ENCODE peak calls at places on chromosomes 7 and 10, in six cellular contexts. D is HCT116, N is SK-N-SH, X is H1, E is K562, P is GM12878. M is an unnamed sample.

GRCh38 chr7:45007106-45007505 is 7.1 kb downstream of the CCM2 start:
- DNase-seq in P (no peak), N (no peak), E (no peak), D (no peak), X (no peak), M (no peak)

GRCh38 chr7:138691166-138691565 is 10.0 kb downstream of the SVOPL start:
- DNase-seq in D (no peak), N (no peak), X (no peak), P (no peak), E (no peak), M (no peak)

GRCh38 chr10:93063217-93063976 is 2.8 kb downstream of the CYP26C1 start:
- DNase-seq in X (no peak), P (no peak), N (peak), D (no peak), E (no peak), M (no peak)

GRCh38 chr10:110820321-110820814 is 51.4 kb upstream of the PDCD4 start:
- DNase-seq in P (no peak), E (no peak), D (no peak), X (no peak), N (peak), M (no peak)

GRCh38 chr10:88062798-88063472 is 199.5 kb downstream of the PTEN start:
- DNase-seq in X (no peak), E (no peak), D (no peak), P (no peak), N (no peak), M (peak)

GRCh38 chr10:100970076-100970913 is 991 bp downstream of the SEMA4G start:
- DNase-seq in X (peak), D (peak), P (no peak), N (peak), E (peak), M (peak)

GRCh38 chr7:135320277-135320676 is 86.6 kb downstream of the STRA8 start:
- DNase-seq in P (no peak), E (no peak), D (no peak), N (peak), X (no peak), M (no peak)

GRCh38 chr10:46547331-46547880 is 9.1 kb downstream of the GPRIN2 start:
- DNase-seq in X (peak), E (no peak), D (no peak), P (no peak), N (peak), M (no peak)

GRCh38 chr10:116097239-116097751 is 175.7 kb downstream of the GFRA1 start:
- DNase-seq in N (no peak), E (no peak), P (no peak), X (no peak), D (no peak), M (no peak)

GRCh38 chr7:3215624-3216585 is 85.1 kb upstream of the SDK1 start:
- DNase-seq in X (no peak), E (no peak), N (no peak), P (no peak), D (no peak), M (no peak)

GRCh38 chr10:81414038-81414437 is 461.0 kb upstream of the NRG3 start:
- DNase-seq in N (no peak), D (no peak), P (no peak), E (no peak), X (no peak), M (no peak)

GRCh38 chr7:91212592-91212991 is 51.6 kb upstream of the FZD1 start:
- DNase-seq in D (no peak), X (no peak), N (no peak), P (no peak), E (no peak), M (no peak)

GRCh38 chr7:142158741-142159496 is 47.4 kb downstream of the MGAM2 start:
- DNase-seq in E (no peak), D (no peak), X (no peak), N (no peak), P (no peak), M (no peak)

GRCh38 chr7:27189560-27190283 is 4.7 kb upstream of the HOXA11 start:
- DNase-seq in N (no peak), E (no peak), P (no peak), X (peak), D (no peak), M (no peak)

GRCh38 chr10:132647424-132647823 is 109.8 kb downstream of the INPP5A start:
- DNase-seq in P (no peak), N (no peak), E (no peak), X (no peak), D (no peak), M (no peak)
- TF ChIP-seq JUND in P (no peak), N (no peak), E (no peak), X (no peak), D (no peak), M (no peak)

GRCh38 chr10:78906734-78907385 is 161.9 kb upstream of the ZMIZ1 start:
- DNase-seq in P (no peak), X (no peak), D (no peak), N (no peak), E (no peak), M (no peak)

GRCh38 chr10:78909268-78909667 is 159.5 kb upstream of the ZMIZ1 start:
- DNase-seq in X (no peak), D (no peak), P (no peak), N (peak), E (no peak), M (no peak)

GRCh38 chr10:78905015-78905939 is 163.5 kb upstream of the ZMIZ1 start:
- DNase-seq in P (no peak), E (no peak), D (no peak), N (no peak), X (peak), M (no peak)

GRCh38 chr10:78905940-78906308 is 162.8 kb upstream of the ZMIZ1 start:
- DNase-seq in E (no peak), N (no peak), D (no peak), P (no peak), X (peak), M (no peak)

DNA sequence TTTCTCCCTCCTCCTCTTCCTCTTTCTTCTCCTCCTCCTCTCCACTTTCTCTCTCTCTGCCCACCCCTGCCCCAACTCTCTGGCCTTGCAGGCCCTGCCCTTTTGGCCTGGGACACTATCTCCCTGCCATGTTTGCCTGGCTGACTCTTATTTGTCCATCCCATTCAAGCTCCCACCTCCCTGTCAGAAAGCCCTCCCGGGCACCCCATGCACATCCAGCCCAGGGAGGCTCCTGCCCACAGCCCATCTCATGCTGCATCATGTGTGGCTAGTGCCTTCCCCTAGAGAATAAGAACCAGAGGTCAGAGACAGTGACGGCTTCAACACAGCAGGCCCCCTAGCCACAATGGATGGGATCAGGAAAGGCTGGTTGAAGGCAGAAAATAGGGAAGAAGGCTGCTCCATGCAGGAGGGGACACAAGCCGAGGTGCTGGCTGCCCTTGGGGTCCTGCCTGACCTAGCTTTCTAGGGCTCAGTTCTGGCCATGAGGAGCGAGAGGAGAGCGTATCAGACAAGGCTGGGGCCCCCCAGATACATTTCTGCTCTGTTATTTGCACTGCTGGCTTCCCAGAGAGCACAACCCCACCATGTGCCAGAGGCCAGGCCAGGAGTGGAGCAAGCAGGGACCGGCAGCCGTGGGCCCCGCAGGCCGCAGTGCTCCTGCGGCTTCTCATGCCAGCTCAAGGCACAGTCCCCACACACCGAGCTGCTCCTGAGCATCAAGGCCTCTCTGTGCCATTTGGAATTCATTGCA is 161.1 kb upstream of the ZMIZ1 start:
- DNase-seq in N (no peak), E (no peak), D (no peak), X (no peak), P (no peak), M (no peak)
- TF ChIP-seq JUND in N (no peak), E (no peak), D (no peak), X (no peak), P (no peak), M (no peak)

GRCh38 chr10:85459906-85460305 is 906.7 kb downstream of the GRID1 start:
- DNase-seq in E (no peak), P (no peak), X (no peak), D (no peak), N (no peak), M (no peak)

GRCh38 chr10:85454386-85454785 is 912.2 kb downstream of the GRID1 start:
- DNase-seq in N (no peak), D (no peak), X (no peak), P (no peak), E (no peak), M (no peak)

GRCh38 chr10:85458274-85458673 is 908.3 kb downstream of the GRID1 start:
- DNase-seq in N (peak), P (no peak), D (no peak), X (no peak), E (no peak), M (no peak)
- TF ChIP-seq JUND in N (no peak), P (no peak), D (no peak), X (no peak), E (no peak), M (no peak)

DNA sequence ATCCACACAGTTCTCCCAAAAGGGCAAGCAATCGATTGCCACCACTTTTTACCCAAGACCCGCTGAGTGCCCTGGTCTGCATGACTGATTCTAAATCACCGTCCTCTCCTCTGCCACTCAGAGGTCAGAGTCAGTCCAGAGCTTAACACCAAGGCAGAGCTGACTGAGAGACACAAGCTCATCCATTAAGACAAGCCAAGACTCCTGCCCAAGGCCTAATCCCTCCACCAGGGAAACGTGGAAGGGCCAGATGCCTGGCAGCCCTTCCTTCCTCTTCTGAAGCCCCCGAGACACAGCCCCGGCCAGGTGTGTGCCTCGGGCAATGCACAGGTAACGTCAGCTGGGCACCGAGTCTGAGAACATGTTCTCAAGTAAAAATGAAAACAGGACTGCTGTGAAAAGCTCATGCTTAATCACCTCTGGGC is 51.7 kb downstream of the DIP2C start:
- DNase-seq in D (no peak), X (no peak), N (no peak), E (no peak), P (no peak), M (peak)
- TF ChIP-seq JUND in D (no peak), X (no peak), N (no peak), E (no peak), P (no peak), M (no peak)

DNA sequence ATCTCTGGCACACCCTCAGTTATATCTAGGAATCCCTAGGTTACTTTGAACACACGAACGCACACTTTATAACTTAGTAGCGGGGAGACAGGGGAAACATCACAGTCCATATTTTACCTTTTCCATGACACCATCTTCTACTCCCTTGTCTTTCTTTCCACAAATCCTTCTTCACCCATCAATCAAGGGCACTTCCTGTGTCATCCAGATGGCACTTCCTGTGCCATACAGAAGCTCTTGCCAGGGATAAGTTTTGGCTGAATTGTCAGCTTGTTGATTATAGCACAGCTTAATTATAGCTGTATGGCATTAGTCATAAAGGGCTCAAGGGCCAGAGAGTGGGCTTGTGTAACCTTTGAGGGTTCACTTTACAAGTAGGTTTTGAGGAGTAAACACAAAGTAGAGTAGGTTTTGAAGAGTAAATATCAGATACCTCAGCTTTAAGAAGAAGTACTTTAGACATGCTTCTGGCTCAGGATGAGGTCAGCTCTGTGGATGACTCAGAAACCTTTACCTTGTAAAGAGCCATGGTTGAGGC is 105.2 kb downstream of the GATA3 start:
- DNase-seq in E (no peak), X (no peak), N (no peak), P (no peak), D (no peak), M (no peak)
- TF ChIP-seq JUND in E (no peak), X (no peak), N (no peak), P (no peak), D (no peak), M (no peak)